ENCODE peak calls at places on chromosome 7, in ten cellular contexts. One of them, this sample, is unnamed.

GRCh38 chr7:149624006-149624405 is 126.4 kb upstream of the ZNF746 start:
- DNase-seq in putamen: peak; percentile 16
- DNase-seq in stimulated activated CD8-positive, alpha-beta memory T cell treated with anti-CD3 and anti-CD28 coated beads, Interleukin-12 subunit alpha, Interleukin-12 subunit beta, amount 100 ng/mL, for 1 hour: peak; percentile 16
- DNase-seq in activated T-cell treated with anti-CD3 and anti-CD28 coated beads, Interleukin-2, amount 50 U/mL, for 4 hours: peak; percentile 45
- DNase-seq in AG08395: no peak
- DNase-seq in stomach: peak; percentile 30
- DNase-seq in breast epithelium: no peak
- DNase-seq in IMR-90: peak; percentile 11
- DNase-seq in ACHN: peak; percentile 58
- DNase-seq in activated CD8-positive, alpha-beta memory T cell treated with anti-CD3 and anti-CD28 coated beads for 4 hours: peak; percentile 21
- DNase-seq in this sample: no peak

GRCh38 chr7:47074702-47075153 is 507.2 kb downstream of the TNS3 start:
- DNase-seq in ACHN: no peak
- DNase-seq in stomach: no peak
- DNase-seq in IMR-90: no peak
- DNase-seq in stimulated activated CD8-positive, alpha-beta memory T cell treated with anti-CD3 and anti-CD28 coated beads, Interleukin-12 subunit alpha, Interleukin-12 subunit beta, amount 100 ng/mL, for 1 hour: no peak
- DNase-seq in putamen: no peak
- DNase-seq in AG08395: no peak
- DNase-seq in activated T-cell treated with anti-CD3 and anti-CD28 coated beads, Interleukin-2, amount 50 U/mL, for 4 hours: no peak
- DNase-seq in breast epithelium: no peak
- DNase-seq in activated CD8-positive, alpha-beta memory T cell treated with anti-CD3 and anti-CD28 coated beads for 4 hours: no peak
- DNase-seq in this sample: no peak

GRCh38 chr7:27139335-27140107 is 4.0 kb downstream of the HOXA5 start:
- DNase-seq in activated CD8-positive, alpha-beta memory T cell treated with anti-CD3 and anti-CD28 coated beads for 4 hours: no peak
- DNase-seq in stimulated activated CD8-positive, alpha-beta memory T cell treated with anti-CD3 and anti-CD28 coated beads, Interleukin-12 subunit alpha, Interleukin-12 subunit beta, amount 100 ng/mL, for 1 hour: no peak
- DNase-seq in AG08395: no peak
- DNase-seq in putamen: no peak
- DNase-seq in breast epithelium: no peak
- DNase-seq in activated T-cell treated with anti-CD3 and anti-CD28 coated beads, Interleukin-2, amount 50 U/mL, for 4 hours: no peak
- DNase-seq in IMR-90: no peak
- DNase-seq in stomach: no peak
- DNase-seq in ACHN: no peak
- DNase-seq in this sample: no peak

GRCh38 chr7:214410-215212 is 22.2 kb downstream of the FAM20C start:
- DNase-seq in breast epithelium: peak; percentile 73
- DNase-seq in putamen: no peak
- DNase-seq in stomach: peak; percentile 73
- DNase-seq in ACHN: peak; percentile 84
- DNase-seq in AG08395: peak; percentile 22
- DNase-seq in activated CD8-positive, alpha-beta memory T cell treated with anti-CD3 and anti-CD28 coated beads for 4 hours: no peak
- DNase-seq in IMR-90: peak; percentile 81
- DNase-seq in stimulated activated CD8-positive, alpha-beta memory T cell treated with anti-CD3 and anti-CD28 coated beads, Interleukin-12 subunit alpha, Interleukin-12 subunit beta, amount 100 ng/mL, for 1 hour: no peak
- DNase-seq in activated T-cell treated with anti-CD3 and anti-CD28 coated beads, Interleukin-2, amount 50 U/mL, for 4 hours: no peak
- DNase-seq in this sample: no peak

GRCh38 chr7:132145466-132145865 is 430.8 kb downstream of the PLXNA4 start:
- DNase-seq in activated T-cell treated with anti-CD3 and anti-CD28 coated beads, Interleukin-2, amount 50 U/mL, for 4 hours: no peak
- DNase-seq in stomach: no peak
- DNase-seq in ACHN: peak; percentile 43
- DNase-seq in AG08395: peak; percentile 94
- DNase-seq in breast epithelium: peak; percentile 57
- DNase-seq in IMR-90: peak; percentile 34
- DNase-seq in putamen: peak; percentile 29
- DNase-seq in activated CD8-positive, alpha-beta memory T cell treated with anti-CD3 and anti-CD28 coated beads for 4 hours: no peak
- DNase-seq in stimulated activated CD8-positive, alpha-beta memory T cell treated with anti-CD3 and anti-CD28 coated beads, Interleukin-12 subunit alpha, Interleukin-12 subunit beta, amount 100 ng/mL, for 1 hour: no peak
- DNase-seq in this sample: peak; percentile 83

GRCh38 chr7:69166979-69167516 is 431.2 kb upstream of the AUTS2 start:
- DNase-seq in activated CD8-positive, alpha-beta memory T cell treated with anti-CD3 and anti-CD28 coated beads for 4 hours: no peak
- DNase-seq in putamen: no peak
- DNase-seq in AG08395: no peak
- DNase-seq in IMR-90: no peak
- DNase-seq in breast epithelium: no peak
- DNase-seq in activated T-cell treated with anti-CD3 and anti-CD28 coated beads, Interleukin-2, amount 50 U/mL, for 4 hours: no peak
- DNase-seq in stimulated activated CD8-positive, alpha-beta memory T cell treated with anti-CD3 and anti-CD28 coated beads, Interleukin-12 subunit alpha, Interleukin-12 subunit beta, amount 100 ng/mL, for 1 hour: no peak
- DNase-seq in stomach: no peak
- DNase-seq in ACHN: no peak
- DNase-seq in this sample: no peak

GRCh38 chr7:24143547-24143946 is 140.4 kb upstream of the NPY start:
- DNase-seq in putamen: no peak
- DNase-seq in stomach: no peak
- DNase-seq in stimulated activated CD8-positive, alpha-beta memory T cell treated with anti-CD3 and anti-CD28 coated beads, Interleukin-12 subunit alpha, Interleukin-12 subunit beta, amount 100 ng/mL, for 1 hour: no peak
- DNase-seq in activated CD8-positive, alpha-beta memory T cell treated with anti-CD3 and anti-CD28 coated beads for 4 hours: no peak
- DNase-seq in breast epithelium: no peak
- DNase-seq in AG08395: no peak
- DNase-seq in ACHN: no peak
- DNase-seq in activated T-cell treated with anti-CD3 and anti-CD28 coated beads, Interleukin-2, amount 50 U/mL, for 4 hours: no peak
- DNase-seq in IMR-90: no peak
- DNase-seq in this sample: no peak

GRCh38 chr7:55593515-55594318 is 21.4 kb upstream of the VOPP1 start:
- DNase-seq in stimulated activated CD8-positive, alpha-beta memory T cell treated with anti-CD3 and anti-CD28 coated beads, Interleukin-12 subunit alpha, Interleukin-12 subunit beta, amount 100 ng/mL, for 1 hour: peak; percentile 61
- DNase-seq in putamen: no peak
- DNase-seq in IMR-90: peak; percentile 77
- DNase-seq in activated CD8-positive, alpha-beta memory T cell treated with anti-CD3 and anti-CD28 coated beads for 4 hours: peak; percentile 35
- DNase-seq in activated T-cell treated with anti-CD3 and anti-CD28 coated beads, Interleukin-2, amount 50 U/mL, for 4 hours: peak; percentile 71
- DNase-seq in AG08395: peak; percentile 59
- DNase-seq in breast epithelium: peak; percentile 58
- DNase-seq in ACHN: peak; percentile 76
- DNase-seq in stomach: peak; percentile 76
- DNase-seq in this sample: no peak

GRCh38 chr7:122145937-122146336 is 1.9 kb upstream of the AASS start:
- DNase-seq in ACHN: no peak
- DNase-seq in putamen: no peak
- DNase-seq in breast epithelium: no peak
- DNase-seq in activated T-cell treated with anti-CD3 and anti-CD28 coated beads, Interleukin-2, amount 50 U/mL, for 4 hours: no peak
- DNase-seq in IMR-90: no peak
- DNase-seq in activated CD8-positive, alpha-beta memory T cell treated with anti-CD3 and anti-CD28 coated beads for 4 hours: no peak
- DNase-seq in AG08395: no peak
- DNase-seq in stimulated activated CD8-positive, alpha-beta memory T cell treated with anti-CD3 and anti-CD28 coated beads, Interleukin-12 subunit alpha, Interleukin-12 subunit beta, amount 100 ng/mL, for 1 hour: no peak
- DNase-seq in stomach: no peak
- DNase-seq in this sample: no peak

GRCh38 chr7:17041324-17041723 is 159.5 kb upstream of the AGR3 start:
- DNase-seq in AG08395: peak; percentile 65
- DNase-seq in activated CD8-positive, alpha-beta memory T cell treated with anti-CD3 and anti-CD28 coated beads for 4 hours: no peak
- DNase-seq in activated T-cell treated with anti-CD3 and anti-CD28 coated beads, Interleukin-2, amount 50 U/mL, for 4 hours: no peak
- DNase-seq in IMR-90: peak; percentile 96
- DNase-seq in putamen: peak; percentile 36
- DNase-seq in stimulated activated CD8-positive, alpha-beta memory T cell treated with anti-CD3 and anti-CD28 coated beads, Interleukin-12 subunit alpha, Interleukin-12 subunit beta, amount 100 ng/mL, for 1 hour: no peak
- DNase-seq in stomach: no peak
- DNase-seq in breast epithelium: no peak
- DNase-seq in ACHN: no peak
- DNase-seq in this sample: peak; percentile 85

GRCh38 chr7:1665721-1666250 is 4.3 kb upstream of the ELFN1 start:
- DNase-seq in activated CD8-positive, alpha-beta memory T cell treated with anti-CD3 and anti-CD28 coated beads for 4 hours: no peak
- DNase-seq in stimulated activated CD8-positive, alpha-beta memory T cell treated with anti-CD3 and anti-CD28 coated beads, Interleukin-12 subunit alpha, Interleukin-12 subunit beta, amount 100 ng/mL, for 1 hour: no peak
- DNase-seq in IMR-90: peak; percentile 4
- DNase-seq in breast epithelium: peak; percentile 30
- DNase-seq in stomach: no peak
- DNase-seq in AG08395: peak; percentile 57
- DNase-seq in putamen: no peak
- DNase-seq in activated T-cell treated with anti-CD3 and anti-CD28 coated beads, Interleukin-2, amount 50 U/mL, for 4 hours: no peak
- DNase-seq in ACHN: peak; percentile 31
- DNase-seq in this sample: no peak

GRCh38 chr7:39527296-39527695 is 38.9 kb upstream of the YAE1 start:
- DNase-seq in breast epithelium: no peak
- DNase-seq in IMR-90: no peak
- DNase-seq in stomach: no peak
- DNase-seq in stimulated activated CD8-positive, alpha-beta memory T cell treated with anti-CD3 and anti-CD28 coated beads, Interleukin-12 subunit alpha, Interleukin-12 subunit beta, amount 100 ng/mL, for 1 hour: no peak
- DNase-seq in activated T-cell treated with anti-CD3 and anti-CD28 coated beads, Interleukin-2, amount 50 U/mL, for 4 hours: no peak
- DNase-seq in activated CD8-positive, alpha-beta memory T cell treated with anti-CD3 and anti-CD28 coated beads for 4 hours: no peak
- DNase-seq in ACHN: no peak
- DNase-seq in putamen: no peak
- DNase-seq in AG08395: no peak
- DNase-seq in this sample: no peak

GRCh38 chr7:45580053-45580872 is 6.1 kb downstream of the ADCY1 start:
- DNase-seq in breast epithelium: peak; percentile 43
- DNase-seq in stomach: peak; percentile 27
- DNase-seq in activated T-cell treated with anti-CD3 and anti-CD28 coated beads, Interleukin-2, amount 50 U/mL, for 4 hours: no peak
- DNase-seq in IMR-90: no peak
- DNase-seq in putamen: no peak
- DNase-seq in AG08395: no peak
- DNase-seq in stimulated activated CD8-positive, alpha-beta memory T cell treated with anti-CD3 and anti-CD28 coated beads, Interleukin-12 subunit alpha, Interleukin-12 subunit beta, amount 100 ng/mL, for 1 hour: no peak
- DNase-seq in ACHN: peak; percentile 17
- DNase-seq in activated CD8-positive, alpha-beta memory T cell treated with anti-CD3 and anti-CD28 coated beads for 4 hours: no peak
- DNase-seq in this sample: no peak

GRCh38 chr7:20114463-20114862 is 102.7 kb downstream of the MACC1 start:
- DNase-seq in breast epithelium: no peak
- DNase-seq in putamen: peak; percentile 34
- DNase-seq in activated T-cell treated with anti-CD3 and anti-CD28 coated beads, Interleukin-2, amount 50 U/mL, for 4 hours: no peak
- DNase-seq in AG08395: peak; percentile 22
- DNase-seq in stomach: no peak
- DNase-seq in IMR-90: no peak
- DNase-seq in activated CD8-positive, alpha-beta memory T cell treated with anti-CD3 and anti-CD28 coated beads for 4 hours: no peak
- DNase-seq in ACHN: no peak
- DNase-seq in stimulated activated CD8-positive, alpha-beta memory T cell treated with anti-CD3 and anti-CD28 coated beads, Interleukin-12 subunit alpha, Interleukin-12 subunit beta, amount 100 ng/mL, for 1 hour: no peak
- DNase-seq in this sample: peak; percentile 29

GRCh38 chr7:46485481-46486065 is 564.5 kb upstream of the IGFBP3 start:
- DNase-seq in activated T-cell treated with anti-CD3 and anti-CD28 coated beads, Interleukin-2, amount 50 U/mL, for 4 hours: no peak
- DNase-seq in breast epithelium: no peak
- DNase-seq in IMR-90: peak; percentile 90
- DNase-seq in putamen: no peak
- DNase-seq in AG08395: peak; percentile 62
- DNase-seq in activated CD8-positive, alpha-beta memory T cell treated with anti-CD3 and anti-CD28 coated beads for 4 hours: no peak
- DNase-seq in ACHN: no peak
- DNase-seq in stimulated activated CD8-positive, alpha-beta memory T cell treated with anti-CD3 and anti-CD28 coated beads, Interleukin-12 subunit alpha, Interleukin-12 subunit beta, amount 100 ng/mL, for 1 hour: no peak
- DNase-seq in stomach: no peak
- DNase-seq in this sample: peak; percentile 41

GRCh38 chr7:4638781-4639575 is 43.1 kb upstream of the FOXK1 start:
- DNase-seq in activated T-cell treated with anti-CD3 and anti-CD28 coated beads, Interleukin-2, amount 50 U/mL, for 4 hours: no peak
- DNase-seq in activated CD8-positive, alpha-beta memory T cell treated with anti-CD3 and anti-CD28 coated beads for 4 hours: no peak
- DNase-seq in IMR-90: no peak
- DNase-seq in putamen: no peak
- DNase-seq in stomach: no peak
- DNase-seq in breast epithelium: no peak
- DNase-seq in AG08395: no peak
- DNase-seq in stimulated activated CD8-positive, alpha-beta memory T cell treated with anti-CD3 and anti-CD28 coated beads, Interleukin-12 subunit alpha, Interleukin-12 subunit beta, amount 100 ng/mL, for 1 hour: no peak
- DNase-seq in ACHN: no peak
- DNase-seq in this sample: no peak

GRCh38 chr7:17401806-17402627 is 103.6 kb downstream of the AHR start:
- DNase-seq in putamen: no peak
- DNase-seq in stimulated activated CD8-positive, alpha-beta memory T cell treated with anti-CD3 and anti-CD28 coated beads, Interleukin-12 subunit alpha, Interleukin-12 subunit beta, amount 100 ng/mL, for 1 hour: no peak
- DNase-seq in AG08395: no peak
- DNase-seq in IMR-90: no peak
- DNase-seq in stomach: no peak
- DNase-seq in breast epithelium: no peak
- DNase-seq in activated T-cell treated with anti-CD3 and anti-CD28 coated beads, Interleukin-2, amount 50 U/mL, for 4 hours: no peak
- DNase-seq in activated CD8-positive, alpha-beta memory T cell treated with anti-CD3 and anti-CD28 coated beads for 4 hours: no peak
- DNase-seq in ACHN: no peak
- DNase-seq in this sample: no peak

GRCh38 chr7:18866359-18867036 is 250.9 kb downstream of the TWIST1 start:
- DNase-seq in putamen: no peak
- DNase-seq in activated CD8-positive, alpha-beta memory T cell treated with anti-CD3 and anti-CD28 coated beads for 4 hours: no peak
- DNase-seq in stomach: no peak
- DNase-seq in stimulated activated CD8-positive, alpha-beta memory T cell treated with anti-CD3 and anti-CD28 coated beads, Interleukin-12 subunit alpha, Interleukin-12 subunit beta, amount 100 ng/mL, for 1 hour: no peak
- DNase-seq in ACHN: peak; percentile 18
- DNase-seq in activated T-cell treated with anti-CD3 and anti-CD28 coated beads, Interleukin-2, amount 50 U/mL, for 4 hours: no peak
- DNase-seq in AG08395: peak; percentile 95
- DNase-seq in breast epithelium: no peak
- DNase-seq in IMR-90: peak; percentile 100
- DNase-seq in this sample: peak; percentile 98

GRCh38 chr7:5469375-5470166 is 45.9 kb upstream of the TNRC18 start:
- DNase-seq in IMR-90: no peak
- DNase-seq in stimulated activated CD8-positive, alpha-beta memory T cell treated with anti-CD3 and anti-CD28 coated beads, Interleukin-12 subunit alpha, Interleukin-12 subunit beta, amount 100 ng/mL, for 1 hour: no peak
- DNase-seq in putamen: no peak
- DNase-seq in breast epithelium: no peak
- DNase-seq in AG08395: no peak
- DNase-seq in stomach: no peak
- DNase-seq in ACHN: no peak
- DNase-seq in activated T-cell treated with anti-CD3 and anti-CD28 coated beads, Interleukin-2, amount 50 U/mL, for 4 hours: no peak
- DNase-seq in activated CD8-positive, alpha-beta memory T cell treated with anti-CD3 and anti-CD28 coated beads for 4 hours: no peak
- DNase-seq in this sample: no peak

GRCh38 chr7:148142660-148143248 is 447.8 kb upstream of the C7orf33 start:
- DNase-seq in AG08395: peak; percentile 3
- DNase-seq in breast epithelium: no peak
- DNase-seq in putamen: peak; percentile 34
- DNase-seq in activated T-cell treated with anti-CD3 and anti-CD28 coated beads, Interleukin-2, amount 50 U/mL, for 4 hours: no peak
- DNase-seq in ACHN: peak; percentile 50
- DNase-seq in IMR-90: peak; percentile 21
- DNase-seq in activated CD8-positive, alpha-beta memory T cell treated with anti-CD3 and anti-CD28 coated beads for 4 hours: no peak
- DNase-seq in stomach: no peak
- DNase-seq in stimulated activated CD8-positive, alpha-beta memory T cell treated with anti-CD3 and anti-CD28 coated beads, Interleukin-12 subunit alpha, Interleukin-12 subunit beta, amount 100 ng/mL, for 1 hour: no peak
- DNase-seq in this sample: no peak

GRCh38 chr7:16774986-16775385 is 21.4 kb downstream of the TSPAN13 start:
- DNase-seq in AG08395: no peak
- DNase-seq in IMR-90: no peak
- DNase-seq in putamen: no peak
- DNase-seq in activated T-cell treated with anti-CD3 and anti-CD28 coated beads, Interleukin-2, amount 50 U/mL, for 4 hours: no peak
- DNase-seq in ACHN: no peak
- DNase-seq in stomach: no peak
- DNase-seq in stimulated activated CD8-positive, alpha-beta memory T cell treated with anti-CD3 and anti-CD28 coated beads, Interleukin-12 subunit alpha, Interleukin-12 subunit beta, amount 100 ng/mL, for 1 hour: no peak
- DNase-seq in breast epithelium: no peak
- DNase-seq in activated CD8-positive, alpha-beta memory T cell treated with anti-CD3 and anti-CD28 coated beads for 4 hours: no peak
- DNase-seq in this sample: no peak